ENCODE peak calls at places on chromosomes 12 and 14, in four cellular contexts. G, S, X and Y are unnamed samples.

GRCh38 chr12:47755655-47756562 is 2.8 kb downstream of the RAPGEF3 start:
- DNase-seq in G (no peak), S (peak; percentile 20), X (no peak), Y (no peak)

GRCh38 chr12:8860165-8860961 is 37.9 kb downstream of the A2ML1 start:
- DNase-seq in G (peak; percentile 69), S (no peak), X (no peak), Y (peak; percentile 37)

GRCh38 chr14:55303646-55304277 is 32.5 kb downstream of the FBXO34 start:
- DNase-seq in G (no peak), S (no peak), X (no peak), Y (no peak)

GRCh38 chr12:54262403-54262925 is 17.5 kb downstream of the CBX5 start:
- DNase-seq in G (peak; percentile 81), S (no peak), X (no peak), Y (no peak)

GRCh38 chr12:2003676-2004112 is 563 bp downstream of the DCP1B start:
- DNase-seq in G (no peak), S (no peak), X (no peak), Y (no peak)

GRCh38 chr12:131210506-131211278 is 257.0 kb downstream of the ADGRD1 start:
- DNase-seq in G (no peak), S (no peak), X (peak; percentile 34), Y (no peak)

GRCh38 chr14:101171650-101172049 is 268.1 kb upstream of the RTL1 start:
- DNase-seq in G (no peak), S (no peak), X (no peak), Y (no peak)

GRCh38 chr12:116418551-116418950 is 140.6 kb upstream of the MAP1LC3B2 start:
- DNase-seq in G (no peak), S (no peak), X (no peak), Y (no peak)

GRCh38 chr14:43914041-43914693 is 592.9 kb downstream of the FSCB start:
- DNase-seq in G (no peak), S (no peak), X (no peak), Y (no peak)

GRCh38 chr14:37595809-37596595 is 573 bp downstream of the TTC6 start:
- DNase-seq in G (peak; percentile 89), S (no peak), X (no peak), Y (no peak)

GRCh38 chr12:113424915-113425823 is 3.0 kb downstream of the SDSL start:
- DNase-seq in G (peak; percentile 76), S (peak; percentile 25), X (no peak), Y (no peak)

GRCh38 chr14:37384870-37385596 is 187.3 kb downstream of the MIPOL1 start:
- DNase-seq in G (peak; percentile 16), S (no peak), X (no peak), Y (no peak)

GRCh38 chr12:14366211-14366762 is 805 bp downstream of the ATF7IP start:
- DNase-seq in G (peak; percentile 58), S (no peak), X (no peak), Y (no peak)

GRCh38 chr14:93954900-93955891 is 21.2 kb downstream of the ASB2 start:
- DNase-seq in G (no peak), S (no peak), X (no peak), Y (no peak)

GRCh38 chr12:6790496-6791150 is 1.3 kb downstream of the CD4 start:
- DNase-seq in G (no peak), S (no peak), X (no peak), Y (no peak)

GRCh38 chr14:103628221-103628683 is 759 bp upstream of the KLC1 start:
- DNase-seq in G (peak; percentile 83), S (no peak), X (peak; percentile 90), Y (peak; percentile 84)

GRCh38 chr14:77270361-77271112 is 469 bp downstream of the NGB start:
- DNase-seq in G (no peak), S (no peak), X (no peak), Y (no peak)